ENCODE peak calls at places on chromosomes 16 and 17, in seven cellular contexts. A is PC-9; R is activated CD4-positive, alpha-beta T cell treated with anti-CD3 and anti-CD28 coated beads for 48 hours; S is progenitor cell of endocrine pancreas; N is colonic mucosa; M is activated T-helper 1 cell treated with anti-CD3 and anti-CD28 coated beads, Interleukin-2, amount 50 U/mL, for 16 hours; T is HTR-8/SVneo. J is an unnamed sample.

GRCh38 chr17:83175551-83176271 is 96.3 kb downstream of the METRNL start:
- DNase-seq in M (no peak), R (no peak), N (peak), S (no peak), T (no peak), A (no peak), J (no peak)

GRCh38 chr17:70366421-70366820 is 197.1 kb downstream of the KCNJ2 start:
- DNase-seq in N (no peak), S (no peak), T (no peak), R (no peak), A (no peak), M (no peak), J (no peak)

GRCh38 chr17:83201206-83202001 is 122.0 kb downstream of the METRNL start:
- DNase-seq in M (no peak), A (no peak), S (no peak), N (no peak), T (no peak), R (peak), J (peak)

GRCh38 chr17:58166682-58167081 is at the start of gene OR4D2:
- DNase-seq in T (no peak), S (no peak), M (no peak), A (no peak), R (no peak), N (no peak), J (no peak)

GRCh38 chr16:12062343-12063003 is 85.9 kb downstream of the SNX29 start:
- DNase-seq in A (peak), S (no peak), N (peak), M (no peak), R (no peak), T (peak), J (peak)

GRCh38 chr16:56408379-56409098 is 16.8 kb downstream of the AMFR start:
- DNase-seq in S (no peak), M (no peak), T (no peak), N (peak), A (no peak), R (no peak), J (no peak)

GRCh38 chr16:74999208-74999682 is 421 bp downstream of the ZNRF1 start:
- DNase-seq in R (peak), N (peak), A (no peak), S (peak), M (no peak), T (no peak), J (peak)

GRCh38 chr17:79602621-79603020 is 8.2 kb downstream of the RBFOX3 start:
- DNase-seq in M (no peak), R (no peak), S (no peak), A (no peak), T (no peak), N (no peak), J (no peak)

GRCh38 chr17:9350083-9350482 is 225.5 kb downstream of the STX8 start:
- DNase-seq in N (no peak), A (no peak), R (no peak), S (no peak), M (no peak), T (peak), J (no peak)

GRCh38 chr17:34110315-34110714 is 144.8 kb upstream of the CCL2 start:
- DNase-seq in T (no peak), M (no peak), N (no peak), S (no peak), R (no peak), A (no peak), J (no peak)

GRCh38 chr16:11743308-11744074 is 834 bp upstream of the TXNDC11 start:
- DNase-seq in N (peak), A (peak), T (peak), M (no peak), S (no peak), R (peak), J (peak)

GRCh38 chr16:73122604-73123386 is 74.9 kb upstream of the ZFHX3 start:
- DNase-seq in N (no peak), R (no peak), S (no peak), T (no peak), M (no peak), A (no peak), J (peak)

GRCh38 chr17:38591759-38592241 is 14.0 kb downstream of the SRCIN1 start:
- DNase-seq in N (no peak), S (no peak), M (no peak), R (no peak), A (peak), T (no peak), J (no peak)

GRCh38 chr16:85752511-85753420 is 1.9 kb upstream of the C16orf74 start:
- DNase-seq in M (no peak), R (no peak), T (no peak), S (no peak), A (no peak), N (no peak), J (peak)

GRCh38 chr17:55747209-55747608 is 3.6 kb upstream of the PCTP start:
- DNase-seq in T (no peak), R (no peak), N (no peak), S (no peak), A (no peak), M (no peak), J (no peak)

GRCh38 chr17:72165202-72165972 is 44.6 kb downstream of the SOX9 start:
- DNase-seq in T (no peak), S (no peak), A (no peak), N (no peak), R (no peak), M (no peak), J (no peak)

GRCh38 chr17:13593757-13594156 is 8.0 kb downstream of the HS3ST3A1 start:
- DNase-seq in M (no peak), T (no peak), R (no peak), N (no peak), S (no peak), A (no peak), J (no peak)

GRCh38 chr17:82217530-82218204 is 5.0 kb upstream of the CCDC57 start:
- DNase-seq in M (no peak), N (no peak), S (no peak), T (peak), A (peak), R (no peak), J (no peak)

GRCh38 chr17:9668532-9668931 is 23.2 kb downstream of the USP43 start:
- DNase-seq in R (no peak), N (no peak), S (no peak), M (no peak), T (peak), A (peak), J (no peak)

GRCh38 chr17:77957215-77957868 is 1.2 kb upstream of the TNRC6C start:
- DNase-seq in N (no peak), R (no peak), S (no peak), M (no peak), T (no peak), A (no peak), J (no peak)

GRCh38 chr17:7437369-7437863 is 1.9 kb upstream of the FGF11 start:
- DNase-seq in R (no peak), M (no peak), N (no peak), T (no peak), S (no peak), A (no peak), J (no peak)

GRCh38 chr16:26905336-26905735 is 161.4 kb upstream of the C16orf82 start:
- DNase-seq in N (no peak), S (no peak), M (no peak), R (no peak), T (no peak), A (no peak), J (no peak)

GRCh38 chr16:84569382-84569987 is 48.4 kb downstream of the COTL1 start:
- DNase-seq in R (no peak), A (no peak), N (peak), M (no peak), S (no peak), T (no peak), J (no peak)

GRCh38 chr16:49810769-49811315 is 45.1 kb downstream of the ZNF423 start:
- DNase-seq in S (no peak), M (no peak), R (no peak), A (no peak), T (no peak), N (no peak), J (no peak)

GRCh38 chr17:58414596-58414997 is 2.7 kb downstream of the RNF43 start:
- DNase-seq in S (no peak), R (no peak), T (no peak), A (no peak), M (no peak), N (no peak), J (peak)

J was measured in testis.